ENCODE peak calls at places on chromosomes 16 and 17, in four cellular contexts. V is kidney tubule cell, E is left ventricle myocardium inferior, X is PC-3. M is an unnamed sample.

GRCh38 chr17:18129041-18129502 is 20.5 kb downstream of the MYO15A start:
- DNase-seq in X (peak), E (no peak), V (no peak), M (no peak)

GRCh38 chr17:67019809-67020208 is 24.5 kb upstream of the CACNG1 start:
- DNase-seq in X (no peak), E (no peak), V (no peak), M (no peak)

GRCh38 chr17:144936-145670 is 7.7 kb downstream of the SCGB1C2 start:
- DNase-seq in X (no peak), E (peak), V (no peak), M (no peak)

GRCh38 chr17:77437747-77438146 is 297.0 kb downstream of the SEC14L1 start:
- DNase-seq in E (no peak), X (no peak), V (no peak), M (no peak)

GRCh38 chr17:18070861-18071340 is 16.8 kb upstream of the DRG2 start:
- DNase-seq in E (no peak), V (peak), X (no peak), M (peak)

GRCh38 chr17:63699638-63700527 is at the start of gene LIMD2:
- DNase-seq in V (peak), E (peak), X (peak), M (peak)

GRCh38 chr17:67488161-67488560 is 111.1 kb downstream of the PITPNC1 start:
- DNase-seq in E (peak), V (peak), X (no peak), M (no peak)

GRCh38 chr17:30520882-30521281 is 43.7 kb downstream of the GOSR1 start:
- DNase-seq in X (no peak), E (no peak), V (no peak), M (no peak)

GRCh38 chr17:64176556-64176955 is 46.6 kb upstream of the ERN1 start:
- DNase-seq in E (no peak), V (no peak), X (no peak), M (no peak)

GRCh38 chr16:85935957-85936760 is 37.2 kb downstream of the IRF8 start:
- DNase-seq in V (peak), E (no peak), X (no peak), M (no peak)

GRCh38 chr17:72699566-72699965 is 392.9 kb downstream of the SLC39A11 start:
- DNase-seq in X (peak), E (no peak), V (no peak), M (no peak)

GRCh38 chr16:27703545-27703944 is 153.6 kb downstream of the KATNIP start:
- DNase-seq in E (no peak), V (no peak), X (no peak), M (no peak)

GRCh38 chr16:49282690-49283375 is 1.2 kb upstream of the CBLN1 start:
- DNase-seq in E (no peak), X (no peak), V (no peak), M (peak)

GRCh38 chr17:42286411-42287295 is 1.6 kb upstream of the STAT5A start:
- DNase-seq in E (peak), X (no peak), V (no peak), M (no peak)

GRCh38 chr17:57296231-57296630 is 39.9 kb downstream of the MSI2 start:
- DNase-seq in X (peak), E (no peak), V (no peak), M (no peak)

GRCh38 chr17:67376509-67376891 is 581 bp upstream of the PITPNC1 start:
- DNase-seq in E (no peak), V (peak), X (peak), M (no peak)

GRCh38 chr16:11395008-11395948 is 50.0 kb downstream of the RMI2 start:
- DNase-seq in X (no peak), E (no peak), V (no peak), M (no peak)

GRCh38 chr17:45584092-45585036 is 93.8 kb upstream of the PLEKHM1 start:
- DNase-seq in X (peak), E (peak), V (peak), M (peak)

GRCh38 chr17:18166894-18167293 is 16.7 kb upstream of the ALKBH5 start:
- DNase-seq in X (peak), E (no peak), V (no peak), M (no peak)

GRCh38 chr17:64540118-64540776 is 33.5 kb downstream of the CEP95 start:
- DNase-seq in V (no peak), E (no peak), X (peak), M (no peak)

GRCh38 chr16:75112281-75113045 is 4.1 kb downstream of the LDHD start:
- DNase-seq in E (no peak), X (no peak), V (no peak), M (no peak)

GRCh38 chr17:62090021-62090824 is 25.1 kb upstream of the MED13 start:
- DNase-seq in E (no peak), V (no peak), X (no peak), M (no peak)

GRCh38 chr17:61160789-61161440 is 238.7 kb upstream of the TBX2 start:
- DNase-seq in V (no peak), E (no peak), X (no peak), M (no peak)

GRCh38 chr17:38510424-38511125 is 82.3 kb downstream of the ARHGAP23 start:
- DNase-seq in E (no peak), V (peak), X (no peak), M (peak)

GRCh38 chr17:79834575-79835469 is 4.4 kb downstream of the CBX4 start:
- DNase-seq in X (peak), E (no peak), V (peak), M (peak)

GRCh38 chr16:21626659-21627277 is 25.6 kb downstream of the IGSF6 start:
- DNase-seq in X (peak), V (peak), E (no peak), M (no peak)

GRCh38 chr16:47780213-47780612 is 319.1 kb downstream of the PHKB start:
- DNase-seq in V (no peak), E (no peak), X (no peak), M (no peak)

GRCh38 chr17:62064791-62065563 is at the start of gene MED13:
- DNase-seq in X (peak), E (peak), V (peak), M (peak)

GRCh38 chr17:70394430-70394829 is 225.1 kb downstream of the KCNJ2 start:
- DNase-seq in X (no peak), E (no peak), V (no peak), M (no peak)

GRCh38 chr17:50841949-50842354 is 6.6 kb downstream of the WFIKKN2 start:
- DNase-seq in E (peak), V (peak), X (peak), M (peak)

GRCh38 chr16:81694494-81695285 is 84.4 kb upstream of the PLCG2 start:
- DNase-seq in X (no peak), E (no peak), V (no peak), M (no peak)

GRCh38 chr16:3259097-3259496 is 2.7 kb upstream of the MEFV start:
- DNase-seq in V (no peak), E (no peak), X (no peak), M (no peak)

GRCh38 chr17:73232587-73233373 is 28.9 kb downstream of the CPSF4L start:
- DNase-seq in X (peak), V (peak), E (no peak), M (peak)

GRCh38 chr17:49523706-49524472 is 28.8 kb downstream of the NGFR start:
- DNase-seq in X (peak), V (peak), E (no peak), M (no peak)

GRCh38 chr17:4708436-4708835 is 2.0 kb upstream of the ARRB2 start:
- DNase-seq in X (peak), E (no peak), V (peak), M (peak)

GRCh38 chr16:22210854-22211253 is 4.8 kb downstream of the EEF2K start:
- DNase-seq in V (peak), X (no peak), E (no peak), M (no peak)

GRCh38 chr16:35725949-35726348 is 2266.5 kb downstream of the TP53TG3F start:
- DNase-seq in E (no peak), X (no peak), V (no peak), M (no peak)

GRCh38 chr16:72850863-72851262 is 197.1 kb downstream of the ZFHX3 start:
- DNase-seq in E (no peak), X (no peak), V (no peak), M (no peak)